ENCODE peak calls at places on chromosomes 16 and 17, in six cellular contexts. One of them, this sample, is unnamed.

GRCh38 chr16:48451323-48451722 is 66.1 kb upstream of the SIAH1 start:
- DNase-seq in fibroblast of lung: no peak
- DNase-seq in keratinocyte: no peak
- DNase-seq in astrocyte: no peak
- DNase-seq in HepG2: no peak
- DNase-seq in neural progenitor cell: no peak
- DNase-seq in this sample: no peak

GRCh38 chr17:73005360-73005759 is 87.1 kb downstream of the SLC39A11 start:
- DNase-seq in fibroblast of lung: no peak
- DNase-seq in keratinocyte: no peak
- DNase-seq in astrocyte: no peak
- DNase-seq in HepG2: no peak
- DNase-seq in neural progenitor cell: no peak
- DNase-seq in this sample: no peak

GRCh38 chr17:79808763-79809529 is 12.1 kb upstream of the CBX8 start:
- DNase-seq in fibroblast of lung: peak; percentile 50
- DNase-seq in keratinocyte: no peak
- DNase-seq in astrocyte: no peak
- DNase-seq in HepG2: peak; percentile 73
- DNase-seq in neural progenitor cell: peak; percentile 64
- DNase-seq in this sample: no peak

GRCh38 chr16:17416461-17417221 is 54.1 kb downstream of the XYLT1 start:
- DNase-seq in fibroblast of lung: peak; percentile 16
- DNase-seq in keratinocyte: no peak
- DNase-seq in astrocyte: peak; percentile 41
- DNase-seq in HepG2: no peak
- DNase-seq in neural progenitor cell: no peak
- DNase-seq in this sample: peak; percentile 81

GRCh38 chr16:53457670-53458069 is 23.4 kb downstream of the RBL2 start:
- DNase-seq in fibroblast of lung: no peak
- DNase-seq in keratinocyte: no peak
- DNase-seq in astrocyte: no peak
- DNase-seq in HepG2: no peak
- DNase-seq in neural progenitor cell: no peak
- DNase-seq in this sample: no peak

GRCh38 chr17:82213251-82214011 is 789 bp upstream of the CCDC57 start:
- DNase-seq in fibroblast of lung: peak; percentile 69
- DNase-seq in keratinocyte: no peak
- DNase-seq in astrocyte: peak; percentile 72
- DNase-seq in HepG2: peak; percentile 59
- DNase-seq in neural progenitor cell: peak; percentile 66
- DNase-seq in this sample: peak; percentile 100

GRCh38 chr17:53630638-53631037 is 192.1 kb upstream of the KIF2B start:
- DNase-seq in fibroblast of lung: no peak
- DNase-seq in keratinocyte: no peak
- DNase-seq in astrocyte: no peak
- DNase-seq in HepG2: no peak
- DNase-seq in neural progenitor cell: peak; percentile 51
- DNase-seq in this sample: no peak

GRCh38 chr17:69900829-69901228 is 174.2 kb upstream of the KCNJ16 start:
- DNase-seq in fibroblast of lung: no peak
- DNase-seq in keratinocyte: no peak
- DNase-seq in astrocyte: no peak
- DNase-seq in HepG2: no peak
- DNase-seq in neural progenitor cell: no peak
- DNase-seq in this sample: no peak

GRCh38 chr16:57042157-57043111 is 49.9 kb upstream of the CPNE2 start:
- DNase-seq in fibroblast of lung: no peak
- DNase-seq in keratinocyte: no peak
- DNase-seq in astrocyte: peak; percentile 59
- DNase-seq in HepG2: no peak
- DNase-seq in neural progenitor cell: no peak
- DNase-seq in this sample: peak; percentile 53

GRCh38 chr16:53952215-53953208 is 248.6 kb downstream of the FTO start:
- DNase-seq in fibroblast of lung: peak; percentile 63
- DNase-seq in keratinocyte: no peak
- DNase-seq in astrocyte: peak; percentile 42
- DNase-seq in HepG2: no peak
- DNase-seq in neural progenitor cell: no peak
- DNase-seq in this sample: peak; percentile 54

GRCh38 chr17:51035436-51035835 is 85.2 kb downstream of the SPAG9 start:
- DNase-seq in fibroblast of lung: peak; percentile 31
- DNase-seq in keratinocyte: no peak
- DNase-seq in astrocyte: peak; percentile 96
- DNase-seq in HepG2: no peak
- DNase-seq in neural progenitor cell: peak; percentile 40
- DNase-seq in this sample: no peak

GRCh38 chr17:77155125-77155524 is 14.4 kb downstream of the SEC14L1 start:
- DNase-seq in fibroblast of lung: no peak
- DNase-seq in keratinocyte: no peak
- DNase-seq in astrocyte: no peak
- DNase-seq in HepG2: no peak
- DNase-seq in neural progenitor cell: no peak
- DNase-seq in this sample: no peak

GRCh38 chr16:1378087-1378803 is 26.5 kb downstream of the GNPTG start:
- DNase-seq in fibroblast of lung: no peak
- DNase-seq in keratinocyte: no peak
- DNase-seq in astrocyte: no peak
- DNase-seq in HepG2: no peak
- DNase-seq in neural progenitor cell: no peak
- DNase-seq in this sample: no peak

GRCh38 chr17:79795795-79796569 is 895 bp downstream of the CBX8 start:
- DNase-seq in fibroblast of lung: no peak
- DNase-seq in keratinocyte: no peak
- DNase-seq in astrocyte: no peak
- DNase-seq in HepG2: no peak
- DNase-seq in neural progenitor cell: peak; percentile 33
- DNase-seq in this sample: no peak

GRCh38 chr17:47707056-47707791 is 13.3 kb downstream of the TBKBP1 start:
- DNase-seq in fibroblast of lung: no peak
- DNase-seq in keratinocyte: no peak
- DNase-seq in astrocyte: no peak
- DNase-seq in HepG2: peak; percentile 32
- DNase-seq in neural progenitor cell: no peak
- DNase-seq in this sample: peak; percentile 59

GRCh38 chr17:78143214-78144145 is 2.7 kb upstream of the C17orf99 start:
- DNase-seq in fibroblast of lung: no peak
- DNase-seq in keratinocyte: no peak
- DNase-seq in astrocyte: no peak
- DNase-seq in HepG2: no peak
- DNase-seq in neural progenitor cell: no peak
- DNase-seq in this sample: peak; percentile 32

GRCh38 chr16:70687172-70687531 is 1.3 kb upstream of the MTSS2 start:
- DNase-seq in fibroblast of lung: no peak
- DNase-seq in keratinocyte: no peak
- DNase-seq in astrocyte: no peak
- DNase-seq in HepG2: no peak
- DNase-seq in neural progenitor cell: no peak
- DNase-seq in this sample: no peak

GRCh38 chr17:31802502-31802901 is 56.5 kb downstream of the COPRS start:
- DNase-seq in fibroblast of lung: no peak
- DNase-seq in keratinocyte: no peak
- DNase-seq in astrocyte: no peak
- DNase-seq in HepG2: no peak
- DNase-seq in neural progenitor cell: no peak
- DNase-seq in this sample: no peak

DNA sequence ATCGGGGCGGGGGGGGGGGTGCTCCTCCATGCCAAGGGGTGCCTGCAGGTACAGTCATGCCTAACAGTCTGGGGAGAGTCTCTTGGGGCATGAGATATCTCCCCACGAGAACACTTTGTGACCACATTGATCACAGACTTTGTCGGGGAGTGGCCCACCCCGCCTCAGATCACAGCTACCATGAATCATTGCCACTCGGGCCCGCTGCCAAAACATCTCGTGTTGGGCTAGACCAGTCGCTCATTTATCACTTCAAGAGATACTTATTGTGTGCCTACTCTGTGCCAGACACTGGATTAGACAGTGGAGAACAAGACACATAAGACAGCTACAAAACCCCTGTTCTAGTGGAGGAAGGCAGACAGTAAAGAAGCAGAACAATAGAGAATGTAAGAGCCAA is 72.6 kb downstream of the CLEC16A start:
- DNase-seq in fibroblast of lung: peak; percentile 64
- DNase-seq in keratinocyte: peak; percentile 90
- DNase-seq in astrocyte: peak; percentile 71
- DNase-seq in HepG2: peak; percentile 74
- DNase-seq in neural progenitor cell: no peak
- DNase-seq in this sample: peak; percentile 83
- H3K4me2 ChIP-seq in fibroblast of lung: no peak overlapping the region
- H3K4me2 ChIP-seq in keratinocyte: peak overlapping the region; percentile 65
- H3K4me2 ChIP-seq in astrocyte: peak overlapping the region; percentile 4
- H3K4me2 ChIP-seq in HepG2: peak overlapping the region; percentile 33
- H3K4me2 ChIP-seq in neural progenitor cell: no peak overlapping the region
- H3K4me2 ChIP-seq in this sample: no peak overlapping the region

DNA sequence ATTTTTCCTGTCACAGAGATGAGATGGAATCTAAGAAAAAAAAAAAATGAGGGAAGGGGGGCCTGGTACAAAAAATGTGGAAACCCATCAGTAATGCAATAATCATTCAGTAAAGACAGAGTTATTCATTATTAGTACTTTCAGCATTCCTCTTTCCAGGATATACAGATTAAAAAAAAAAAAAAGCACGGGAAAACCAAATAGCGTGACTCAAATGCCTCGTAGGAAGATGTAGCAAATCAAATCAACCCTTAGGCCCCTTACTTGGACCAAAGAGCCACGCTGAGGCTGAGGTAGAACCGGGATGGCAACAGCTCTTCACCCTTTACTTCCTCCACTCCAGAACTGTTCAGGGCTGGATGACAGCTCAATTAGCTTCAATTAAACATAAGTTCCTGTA is 52.5 kb downstream of the SMG6 start:
- DNase-seq in fibroblast of lung: no peak
- DNase-seq in keratinocyte: no peak
- DNase-seq in astrocyte: peak; percentile 55
- DNase-seq in HepG2: no peak
- DNase-seq in neural progenitor cell: no peak
- DNase-seq in this sample: peak; percentile 89
- H3K4me2 ChIP-seq in fibroblast of lung: no peak overlapping the region
- H3K4me2 ChIP-seq in keratinocyte: no peak overlapping the region
- H3K4me2 ChIP-seq in astrocyte: peak overlapping the region; percentile 57
- H3K4me2 ChIP-seq in HepG2: no peak overlapping the region
- H3K4me2 ChIP-seq in neural progenitor cell: no peak overlapping the region
- H3K4me2 ChIP-seq in this sample: no peak overlapping the region

GRCh38 chr17:74512624-74513084 is 18.6 kb downstream of the CD300LB start:
- DNase-seq in fibroblast of lung: no peak
- DNase-seq in keratinocyte: no peak
- DNase-seq in astrocyte: peak; percentile 85
- DNase-seq in HepG2: no peak
- DNase-seq in neural progenitor cell: no peak
- DNase-seq in this sample: no peak
- H3K4me2 ChIP-seq in fibroblast of lung: no peak overlapping the region
- H3K4me2 ChIP-seq in keratinocyte: no peak overlapping the region
- H3K4me2 ChIP-seq in astrocyte: peak overlapping the region; percentile 34
- H3K4me2 ChIP-seq in HepG2: no peak overlapping the region
- H3K4me2 ChIP-seq in neural progenitor cell: no peak overlapping the region
- H3K4me2 ChIP-seq in this sample: peak overlapping the region; percentile 59

GRCh38 chr16:73711441-73712080 is 585.1 kb upstream of the PSMD7 start:
- DNase-seq in fibroblast of lung: no peak
- DNase-seq in keratinocyte: no peak
- DNase-seq in astrocyte: no peak
- DNase-seq in HepG2: no peak
- DNase-seq in neural progenitor cell: no peak
- DNase-seq in this sample: no peak
- H3K4me2 ChIP-seq in fibroblast of lung: no peak overlapping the region
- H3K4me2 ChIP-seq in keratinocyte: no peak overlapping the region
- H3K4me2 ChIP-seq in astrocyte: no peak overlapping the region
- H3K4me2 ChIP-seq in HepG2: no peak overlapping the region
- H3K4me2 ChIP-seq in neural progenitor cell: no peak overlapping the region
- H3K4me2 ChIP-seq in this sample: no peak overlapping the region

DNA sequence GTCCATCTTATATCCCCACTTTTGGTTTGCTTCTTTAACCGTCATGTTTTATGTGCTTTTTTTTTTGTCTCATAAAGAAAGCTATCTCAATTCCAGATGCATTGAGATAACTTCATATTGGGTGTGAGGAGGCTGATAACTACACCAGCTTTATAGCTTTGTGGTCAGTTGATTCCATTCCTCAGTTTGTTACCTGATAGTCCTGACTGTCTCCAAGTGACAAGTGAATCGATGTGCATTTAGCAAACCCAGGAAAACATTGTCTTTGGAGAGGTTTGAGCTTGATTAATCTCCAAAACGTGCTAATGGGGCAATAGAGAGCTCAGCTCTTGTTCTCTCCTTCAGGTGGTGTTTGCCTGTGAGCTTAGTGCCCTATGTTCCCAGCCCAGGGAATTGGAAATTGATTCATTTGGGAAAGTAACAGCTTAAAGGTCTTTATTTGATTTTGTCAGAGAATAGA is 22.7 kb downstream of the HS3ST3B1 start:
- DNase-seq in fibroblast of lung: no peak
- DNase-seq in keratinocyte: no peak
- DNase-seq in astrocyte: no peak
- DNase-seq in HepG2: no peak
- DNase-seq in neural progenitor cell: peak; percentile 76
- DNase-seq in this sample: no peak
- H3K4me2 ChIP-seq in fibroblast of lung: no peak overlapping the region
- H3K4me2 ChIP-seq in keratinocyte: no peak overlapping the region
- H3K4me2 ChIP-seq in astrocyte: no peak overlapping the region
- H3K4me2 ChIP-seq in HepG2: no peak overlapping the region
- H3K4me2 ChIP-seq in neural progenitor cell: peak overlapping the region; percentile 69
- H3K4me2 ChIP-seq in this sample: no peak overlapping the region

DNA sequence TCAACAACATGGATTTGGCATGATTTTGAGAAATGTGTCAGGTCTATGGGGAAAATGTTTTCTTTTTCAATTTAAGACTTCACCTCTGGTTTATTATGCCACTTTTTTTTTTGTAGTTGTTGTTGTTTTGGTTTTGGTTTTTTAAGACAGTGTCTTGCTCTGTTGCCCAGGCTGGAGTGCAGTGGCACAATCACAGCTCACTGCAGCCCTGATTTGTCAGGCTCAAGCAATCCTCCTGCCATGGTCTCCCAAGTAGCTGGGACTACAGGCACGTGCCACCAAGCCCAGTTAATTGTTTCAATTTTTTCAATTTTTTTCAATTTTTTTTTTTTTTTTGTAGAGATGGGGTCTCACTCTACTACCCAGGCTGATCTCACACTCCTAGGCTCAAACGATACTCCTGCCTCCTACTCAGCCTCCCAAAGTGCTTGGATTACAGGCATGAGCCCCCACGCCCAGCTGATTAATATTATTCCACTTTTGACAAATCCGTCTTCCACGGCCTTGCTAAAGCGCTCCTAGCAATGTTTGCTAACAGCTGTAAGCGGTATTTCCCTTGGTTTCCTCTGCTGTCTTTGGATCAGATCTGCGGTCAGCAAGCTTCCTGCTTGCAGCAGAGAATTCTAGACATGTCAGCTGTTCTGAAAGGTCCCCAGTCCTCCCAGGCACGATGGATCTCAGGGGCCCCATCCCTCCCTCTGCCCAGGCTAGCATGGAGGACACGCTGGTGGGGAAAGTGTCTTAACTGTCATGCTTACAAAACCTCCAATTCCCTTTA is 7.0 kb upstream of the MILR1 start:
- DNase-seq in fibroblast of lung: peak; percentile 52
- DNase-seq in keratinocyte: no peak
- DNase-seq in astrocyte: peak; percentile 25
- DNase-seq in HepG2: peak; percentile 47
- DNase-seq in neural progenitor cell: no peak
- DNase-seq in this sample: peak; percentile 58
- H3K4me2 ChIP-seq in fibroblast of lung: peak overlapping the region; percentile 54
- H3K4me2 ChIP-seq in keratinocyte: no peak overlapping the region
- H3K4me2 ChIP-seq in astrocyte: peak overlapping the region; percentile 17
- H3K4me2 ChIP-seq in HepG2: peak overlapping the region; percentile 63
- H3K4me2 ChIP-seq in neural progenitor cell: no peak overlapping the region
- H3K4me2 ChIP-seq in this sample: peak overlapping the region; percentile 63